ENCODE peak calls at places on chromosomes 16 and 17, in six cellular contexts. D, F, L, N, Q and S are unnamed samples.

GRCh38 chr16:9362050-9362449 is 270.6 kb downstream of the HAPSTR1 start:
- DNase-seq in D (no peak), F (no peak), L (no peak), N (no peak), Q (no peak), S (no peak)

GRCh38 chr17:78337244-78338109 is 22.4 kb downstream of the SOCS3 start:
- DNase-seq in D (peak; percentile 74), F (no peak), L (no peak), N (peak; percentile 80), Q (no peak), S (peak; percentile 66)

GRCh38 chr17:19308398-19308797 is 54.1 kb downstream of the B9D1 start:
- DNase-seq in D (peak; percentile 39), F (no peak), L (no peak), N (no peak), Q (no peak), S (no peak)

GRCh38 chr16:87723224-87723619 is 42.6 kb downstream of the KLHDC4 start:
- DNase-seq in D (no peak), F (no peak), L (peak; percentile 71), N (no peak), Q (peak; percentile 66), S (no peak)

GRCh38 chr16:84088695-84089395 is 27.9 kb downstream of the MBTPS1 start:
- DNase-seq in D (no peak), F (no peak), L (no peak), N (no peak), Q (no peak), S (peak; percentile 82)

GRCh38 chr16:49592507-49593422 is 219.2 kb downstream of the C16orf78 start:
- DNase-seq in D (no peak), F (peak; percentile 12), L (peak; percentile 44), N (no peak), Q (no peak), S (no peak)

GRCh38 chr17:69339937-69340336 is 13.0 kb upstream of the ABCA5 start:
- DNase-seq in D (no peak), F (no peak), L (no peak), N (no peak), Q (no peak), S (no peak)

GRCh38 chr17:48615212-48615962 is at the start of gene HOXB8:
- DNase-seq in D (no peak), F (no peak), L (no peak), N (no peak), Q (no peak), S (no peak)

GRCh38 chr17:80895366-80895765 is 96.3 kb upstream of the CHMP6 start:
- DNase-seq in D (no peak), F (no peak), L (no peak), N (no peak), Q (no peak), S (no peak)

GRCh38 chr16:53625221-53625620 is 78.4 kb downstream of the RPGRIP1L start:
- DNase-seq in D (no peak), F (no peak), L (no peak), N (no peak), Q (no peak), S (no peak)

GRCh38 chr17:41689497-41690299 is 1.0 kb downstream of the EIF1 start:
- DNase-seq in D (no peak), F (no peak), L (peak; percentile 52), N (no peak), Q (peak; percentile 74), S (peak; percentile 56)

GRCh38 chr17:30393911-30394867 is 15.5 kb downstream of the CPD start:
- DNase-seq in D (no peak), F (no peak), L (no peak), N (no peak), Q (no peak), S (no peak)

GRCh38 chr17:79214940-79215604 is 140.4 kb downstream of the ENGASE start:
- DNase-seq in D (no peak), F (no peak), L (no peak), N (no peak), Q (no peak), S (no peak)

GRCh38 chr17:4535667-4536258 is 19.4 kb downstream of the MYBBP1A start:
- DNase-seq in D (no peak), F (no peak), L (no peak), N (no peak), Q (no peak), S (no peak)

GRCh38 chr16:79589495-79590134 is 10.9 kb downstream of the MAF start:
- DNase-seq in D (no peak), F (no peak), L (no peak), N (no peak), Q (no peak), S (no peak)
- H3K4me3 ChIP-seq in D (peak overlapping the region; percentile 25), F (no peak overlapping the region), L (peak overlapping the region; percentile 9), N (no peak overlapping the region), Q (peak overlapping the region; percentile 66), S (no peak overlapping the region)

DNA sequence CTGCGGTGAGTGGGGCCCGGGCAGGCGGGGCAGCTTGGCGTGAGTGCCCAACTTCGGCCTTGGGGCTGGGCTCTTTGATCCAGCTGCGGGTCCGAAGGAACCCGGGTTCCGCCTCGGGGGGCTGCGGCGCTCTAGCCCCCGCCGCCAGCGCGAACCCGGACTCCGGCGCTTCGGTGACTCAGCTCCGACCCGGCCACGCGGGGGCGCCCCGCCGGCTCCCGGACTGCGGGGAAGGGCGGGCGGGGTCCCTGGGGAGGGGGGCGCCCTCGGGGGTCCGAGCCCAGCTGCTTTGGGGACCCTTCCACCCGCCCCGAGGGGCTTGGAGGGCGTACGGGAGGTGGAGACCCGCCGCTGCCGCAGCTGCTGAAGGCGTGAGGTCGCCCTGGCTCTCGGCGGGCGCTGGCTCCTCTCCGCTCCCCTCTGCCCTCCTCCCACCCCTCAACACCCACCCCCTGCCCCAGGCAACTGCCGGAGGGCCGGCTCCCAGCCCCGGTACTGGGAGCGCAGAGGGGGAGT is 461 bp downstream of the CPNE2 start:
- DNase-seq in D (no peak), F (no peak), L (peak; percentile 54), N (peak; percentile 65), Q (no peak), S (no peak)
- H3K4me3 ChIP-seq in D (peak overlapping the region; percentile 79), F (peak overlapping the region; percentile 70), L (peak overlapping the region; percentile 96), N (peak overlapping the region; percentile 93), Q (peak overlapping the region; percentile 68), S (peak overlapping the region; percentile 71)

GRCh38 chr17:18256776-18257175 is 1.8 kb downstream of the FLII start:
- DNase-seq in D (no peak), F (no peak), L (no peak), N (no peak), Q (no peak), S (no peak)
- H3K4me3 ChIP-seq in D (no peak overlapping the region), F (peak overlapping the region; percentile 87), L (no peak overlapping the region), N (no peak overlapping the region), Q (no peak overlapping the region), S (no peak overlapping the region)

GRCh38 chr16:66660422-66661209 is 35.9 kb downstream of the CMTM4 start:
- DNase-seq in D (peak; percentile 87), F (no peak), L (peak; percentile 89), N (peak; percentile 81), Q (peak; percentile 49), S (no peak)
- H3K4me3 ChIP-seq in D (no peak overlapping the region), F (no peak overlapping the region), L (no peak overlapping the region), N (no peak overlapping the region), Q (no peak overlapping the region), S (no peak overlapping the region)